ENCODE peak calls at places on chromosomes 6 and 20, in six cellular contexts. M is amygdala; C is spleen; I is H4; S is stimulated activated CD8-positive, alpha-beta memory T cell treated with anti-CD3 and anti-CD28 coated beads, Interleukin-15, amount 100 ng/mL, for 24 hours; Y is fibroblast of villous mesenchyme. L is an unnamed sample.

GRCh38 chr6:11209941-11210340 is 22.5 kb downstream of the NEDD9 start:
- DNase-seq in M (no peak), C (no peak), I (no peak), S (no peak), Y (no peak), L (no peak)

GRCh38 chr6:37131104-37131959 is 38.6 kb upstream of the PIM1 start:
- DNase-seq in M (no peak), C (no peak), I (peak; percentile 66), S (no peak), Y (peak; percentile 52), L (peak; percentile 80)

GRCh38 chr6:73665686-73666319 is 12.0 kb upstream of the SLC17A5 start:
- DNase-seq in M (no peak), C (no peak), I (no peak), S (no peak), Y (no peak), L (no peak)

GRCh38 chr6:88562737-88563625 is 396.8 kb upstream of the CNR1 start:
- DNase-seq in M (no peak), C (no peak), I (no peak), S (no peak), Y (no peak), L (no peak)

GRCh38 chr6:49543087-49543858 is 7.2 kb upstream of the C6orf141 start:
- DNase-seq in M (no peak), C (no peak), I (no peak), S (no peak), Y (no peak), L (peak; percentile 19)

GRCh38 chr6:170093276-170093657 is 197.6 kb downstream of the DLL1 start:
- DNase-seq in M (no peak), C (no peak), I (no peak), S (no peak), Y (no peak), L (no peak)

GRCh38 chr6:157531169-157531985 is 150.4 kb downstream of the ZDHHC14 start:
- DNase-seq in M (no peak), C (no peak), I (no peak), S (no peak), Y (no peak), L (no peak)

GRCh38 chr6:125377621-125378020 is 75.9 kb upstream of the HDDC2 start:
- DNase-seq in M (no peak), C (no peak), I (peak; percentile 21), S (no peak), Y (peak; percentile 83), L (peak; percentile 18)

GRCh38 chr20:50303573-50304500 is 113.2 kb downstream of the CEBPB start:
- DNase-seq in M (no peak), C (peak; percentile 66), I (no peak), S (no peak), Y (peak; percentile 96), L (no peak)

GRCh38 chr20:47276856-47277541 is 79.5 kb downstream of the ZMYND8 start:
- DNase-seq in M (no peak), C (no peak), I (peak; percentile 11), S (no peak), Y (peak; percentile 69), L (peak; percentile 61)

GRCh38 chr6:117444600-117444999 is 18.9 kb upstream of the ROS1 start:
- DNase-seq in M (no peak), C (no peak), I (no peak), S (no peak), Y (peak; percentile 89), L (peak; percentile 57)

GRCh38 chr6:42142118-42142835 is at the start of gene C6orf132:
- DNase-seq in M (no peak), C (no peak), I (no peak), S (no peak), Y (no peak), L (no peak)

GRCh38 chr6:14272111-14273085 is 154.8 kb downstream of the CD83 start:
- DNase-seq in M (no peak), C (no peak), I (peak; percentile 35), S (no peak), Y (no peak), L (no peak)

GRCh38 chr20:19936801-19937583 is 80.2 kb upstream of the NAA20 start:
- DNase-seq in M (no peak), C (peak; percentile 89), I (no peak), S (no peak), Y (no peak), L (no peak)

GRCh38 chr6:52650946-52651345 is 20.0 kb upstream of the TMEM14A start:
- DNase-seq in M (no peak), C (no peak), I (no peak), S (no peak), Y (no peak), L (no peak)

GRCh38 chr6:111605100-111605748 is 454 bp downstream of the TRAF3IP2 start:
- DNase-seq in M (peak; percentile 33), C (peak; percentile 85), I (peak; percentile 38), S (no peak), Y (peak; percentile 93), L (peak; percentile 87)

GRCh38 chr6:109010703-109011102 is 83.9 kb downstream of the SESN1 start:
- DNase-seq in M (no peak), C (no peak), I (no peak), S (no peak), Y (no peak), L (no peak)

GRCh38 chr6:149389509-149390297 is 10.4 kb upstream of the SUMO4 start:
- DNase-seq in M (no peak), C (no peak), I (no peak), S (no peak), Y (peak; percentile 42), L (peak; percentile 21)

GRCh38 chr20:1644101-1644962 is 13.2 kb downstream of the SIRPG start:
- DNase-seq in M (no peak), C (no peak), I (no peak), S (no peak), Y (no peak), L (no peak)

GRCh38 chr20:62009322-62009721 is 56.4 kb downstream of the TAF4 start:
- DNase-seq in M (no peak), C (no peak), I (no peak), S (no peak), Y (no peak), L (no peak)

GRCh38 chr20:58652606-58653303 is 1.7 kb downstream of the STX16 start:
- DNase-seq in M (no peak), C (no peak), I (no peak), S (no peak), Y (peak; percentile 24), L (no peak)

GRCh38 chr20:47660983-47661711 is 124.1 kb downstream of the SULF2 start:
- DNase-seq in M (no peak), C (no peak), I (no peak), S (no peak), Y (no peak), L (no peak)

GRCh38 chr6:152121910-152122309 is 314.4 kb downstream of the ESR1 start:
- DNase-seq in M (no peak), C (no peak), I (no peak), S (no peak), Y (no peak), L (no peak)

GRCh38 chr6:34238507-34239239 is 2.0 kb downstream of the HMGA1 start:
- DNase-seq in M (no peak), C (peak; percentile 80), I (no peak), S (no peak), Y (no peak), L (peak; percentile 33)

GRCh38 chr6:13486679-13487121 is 700 bp downstream of the GFOD1 start:
- DNase-seq in M (peak; percentile 33), C (peak; percentile 95), I (peak; percentile 25), S (peak; percentile 21), Y (peak; percentile 65), L (peak; percentile 57)

GRCh38 chr6:145809785-145810184 is 4.8 kb downstream of the FBXO30 start:
- DNase-seq in M (no peak), C (no peak), I (no peak), S (no peak), Y (peak; percentile 58), L (peak; percentile 31)

GRCh38 chr6:45920819-45921511 is 94.7 kb downstream of the CLIC5 start:
- DNase-seq in M (no peak), C (no peak), I (no peak), S (no peak), Y (no peak), L (no peak)